ENCODE peak calls at places on chromosomes 2 and 18, in four cellular contexts. One of them, this sample, is unnamed.

GRCh38 chr2:120983344-120983743 is 247.7 kb downstream of the GLI2 start:
- DNase-seq in Peyer's patch: no peak
- DNase-seq in left ventricle myocardium inferior: no peak
- DNase-seq in small intestine: no peak
- DNase-seq in this sample: peak; percentile 57

GRCh38 chr2:14861201-14861600 is 228.7 kb downstream of the LRATD1 start:
- DNase-seq in left ventricle myocardium inferior: no peak
- DNase-seq in small intestine: no peak
- DNase-seq in Peyer's patch: no peak
- DNase-seq in this sample: no peak

GRCh38 chr2:3105814-3106569 is 271.6 kb downstream of the EIPR1 start:
- DNase-seq in small intestine: no peak
- DNase-seq in Peyer's patch: no peak
- DNase-seq in left ventricle myocardium inferior: no peak
- DNase-seq in this sample: no peak

GRCh38 chr2:120104002-120104467 is 91.2 kb downstream of the EPB41L5 start:
- DNase-seq in left ventricle myocardium inferior: no peak
- DNase-seq in Peyer's patch: no peak
- DNase-seq in small intestine: no peak
- DNase-seq in this sample: no peak

GRCh38 chr2:120448427-120448826 is 102.5 kb downstream of the INHBB start:
- DNase-seq in Peyer's patch: no peak
- DNase-seq in small intestine: no peak
- DNase-seq in left ventricle myocardium inferior: no peak
- DNase-seq in this sample: no peak

GRCh38 chr18:25467226-25468065 is 115.5 kb upstream of the ZNF521 start:
- DNase-seq in Peyer's patch: no peak
- DNase-seq in left ventricle myocardium inferior: peak; percentile 72
- DNase-seq in small intestine: no peak
- DNase-seq in this sample: peak; percentile 71

GRCh38 chr18:37499913-37500312 is 65.7 kb downstream of the CELF4 start:
- DNase-seq in small intestine: no peak
- DNase-seq in left ventricle myocardium inferior: no peak
- DNase-seq in Peyer's patch: no peak
- DNase-seq in this sample: no peak

GRCh38 chr2:23271230-23271629 is 113.7 kb upstream of the KLHL29 start:
- DNase-seq in Peyer's patch: no peak
- DNase-seq in left ventricle myocardium inferior: no peak
- DNase-seq in small intestine: no peak
- DNase-seq in this sample: no peak

GRCh38 chr18:76348267-76349066 is 146.6 kb downstream of the ZNF516 start:
- DNase-seq in Peyer's patch: no peak
- DNase-seq in left ventricle myocardium inferior: no peak
- DNase-seq in small intestine: no peak
- DNase-seq in this sample: no peak

GRCh38 chr2:218993345-218994315 is at the start of gene CRYBA2:
- DNase-seq in left ventricle myocardium inferior: no peak
- DNase-seq in Peyer's patch: no peak
- DNase-seq in small intestine: no peak
- DNase-seq in this sample: no peak

GRCh38 chr18:62720048-62720447 is 4.7 kb downstream of the PHLPP1 start:
- DNase-seq in Peyer's patch: no peak
- DNase-seq in left ventricle myocardium inferior: no peak
- DNase-seq in small intestine: no peak
- DNase-seq in this sample: no peak

DNA sequence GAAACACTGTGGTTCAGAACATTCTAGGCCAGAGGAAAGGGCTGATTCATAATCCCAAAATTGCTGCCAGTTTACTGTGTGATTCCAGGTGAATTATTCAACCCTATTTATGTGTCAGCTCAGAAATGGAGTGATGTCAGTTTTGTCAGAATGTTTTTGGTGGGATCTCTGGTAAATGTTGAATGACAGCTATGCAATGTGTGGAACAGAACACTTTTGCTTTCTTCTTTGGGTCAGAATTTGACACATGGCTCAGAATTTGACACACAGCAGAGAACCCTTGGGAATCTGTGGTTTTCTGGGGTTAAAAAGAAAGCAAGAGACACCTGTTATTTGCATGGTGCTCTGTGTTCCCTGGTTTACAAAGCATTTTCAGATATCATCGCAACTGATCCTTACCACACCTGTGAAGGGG is 1.6 kb upstream of the MTA3 start:
- DNase-seq in left ventricle myocardium inferior: no peak
- DNase-seq in small intestine: no peak
- DNase-seq in Peyer's patch: no peak
- DNase-seq in this sample: no peak
- H3K4me1 ChIP-seq in left ventricle myocardium inferior: peaks cover 29% of the 10 kb centered on the region
- H3K4me1 ChIP-seq in small intestine: no peaks in the 10 kb centered on the region
- H3K4me1 ChIP-seq in Peyer's patch: no peaks in the 10 kb centered on the region
- H3K4me1 ChIP-seq in this sample: no peaks in the 10 kb centered on the region

GRCh38 chr18:23330423-23330822 is 122.7 kb upstream of the RIOK3 start:
- DNase-seq in small intestine: no peak
- DNase-seq in Peyer's patch: peak; percentile 71
- DNase-seq in left ventricle myocardium inferior: no peak
- DNase-seq in this sample: no peak
- H3K4me3 ChIP-seq in small intestine: no peak overlapping the region
- H3K4me3 ChIP-seq in Peyer's patch: no peak overlapping the region
- H3K4me3 ChIP-seq in left ventricle myocardium inferior: no peak overlapping the region
- H3K4me3 ChIP-seq in this sample: no peak overlapping the region

GRCh38 chr2:152542344-152542994 is 174.8 kb downstream of the PRPF40A start:
- DNase-seq in Peyer's patch: no peak
- DNase-seq in small intestine: peak; percentile 60
- DNase-seq in left ventricle myocardium inferior: no peak
- DNase-seq in this sample: no peak

GRCh38 chr2:152541712-152542111 is 175.5 kb downstream of the PRPF40A start:
- DNase-seq in left ventricle myocardium inferior: no peak
- DNase-seq in Peyer's patch: no peak
- DNase-seq in small intestine: no peak
- DNase-seq in this sample: no peak

GRCh38 chr2:152544626-152545025 is 172.6 kb downstream of the PRPF40A start:
- DNase-seq in small intestine: no peak
- DNase-seq in left ventricle myocardium inferior: no peak
- DNase-seq in Peyer's patch: no peak
- DNase-seq in this sample: no peak

GRCh38 chr2:152543717-152544116 is 173.5 kb downstream of the PRPF40A start:
- DNase-seq in small intestine: no peak
- DNase-seq in left ventricle myocardium inferior: no peak
- DNase-seq in Peyer's patch: no peak
- DNase-seq in this sample: no peak

DNA sequence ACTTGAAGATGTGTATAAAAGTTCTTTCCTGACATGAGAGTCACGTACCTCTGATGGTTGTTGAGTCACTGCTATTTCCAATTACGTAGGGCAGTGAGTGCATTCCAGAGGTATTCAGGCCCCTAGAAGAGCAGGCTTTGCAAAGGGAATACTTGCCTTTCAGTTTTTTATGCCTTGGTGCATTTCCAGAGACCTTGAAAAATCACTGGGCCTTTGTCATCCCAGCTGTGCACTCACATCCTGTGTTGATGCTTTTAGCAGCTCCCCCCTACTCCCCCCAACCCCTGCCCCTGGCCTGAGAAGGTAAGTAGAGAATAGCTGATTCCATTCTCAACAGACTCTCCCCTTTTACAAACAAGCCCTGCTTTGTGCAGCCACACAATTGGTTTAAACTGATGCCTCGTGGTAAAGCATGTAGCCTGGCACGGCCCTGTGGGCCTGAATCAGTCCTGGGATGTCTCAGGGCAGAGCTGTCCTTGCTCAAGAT is 174.2 kb downstream of the PRPF40A start:
- DNase-seq in left ventricle myocardium inferior: no peak
- DNase-seq in small intestine: no peak
- DNase-seq in Peyer's patch: no peak
- DNase-seq in this sample: no peak
- H3K27ac ChIP-seq in left ventricle myocardium inferior: peak overlapping the region; percentile 43
- H3K27ac ChIP-seq in small intestine: peak overlapping the region; percentile 59
- H3K27ac ChIP-seq in Peyer's patch: no peak overlapping the region
- H3K27ac ChIP-seq in this sample: peak overlapping the region; percentile 30

GRCh38 chr2:42855221-42855970 is 63.0 kb upstream of the HAAO start:
- DNase-seq in left ventricle myocardium inferior: no peak
- DNase-seq in small intestine: no peak
- DNase-seq in Peyer's patch: no peak
- DNase-seq in this sample: no peak
- H3K4me1 ChIP-seq in left ventricle myocardium inferior: peaks cover 29% of the 10 kb centered on the region
- H3K4me1 ChIP-seq in small intestine: no peaks in the 10 kb centered on the region
- H3K4me1 ChIP-seq in Peyer's patch: no peaks in the 10 kb centered on the region
- H3K4me1 ChIP-seq in this sample: peaks cover 8% of the 10 kb centered on the region

GRCh38 chr18:45086777-45087176 is 406.1 kb downstream of the SETBP1 start:
- DNase-seq in small intestine: no peak
- DNase-seq in left ventricle myocardium inferior: no peak
- DNase-seq in Peyer's patch: no peak
- DNase-seq in this sample: no peak

GRCh38 chr18:45085916-45086624 is 405.4 kb downstream of the SETBP1 start:
- DNase-seq in Peyer's patch: no peak
- DNase-seq in small intestine: no peak
- DNase-seq in left ventricle myocardium inferior: no peak
- DNase-seq in this sample: no peak

GRCh38 chr18:45081579-45082181 is 401.0 kb downstream of the SETBP1 start:
- DNase-seq in Peyer's patch: no peak
- DNase-seq in left ventricle myocardium inferior: no peak
- DNase-seq in small intestine: no peak
- DNase-seq in this sample: no peak

GRCh38 chr18:45083456-45083855 is 402.8 kb downstream of the SETBP1 start:
- DNase-seq in left ventricle myocardium inferior: no peak
- DNase-seq in small intestine: no peak
- DNase-seq in Peyer's patch: no peak
- DNase-seq in this sample: no peak

DNA sequence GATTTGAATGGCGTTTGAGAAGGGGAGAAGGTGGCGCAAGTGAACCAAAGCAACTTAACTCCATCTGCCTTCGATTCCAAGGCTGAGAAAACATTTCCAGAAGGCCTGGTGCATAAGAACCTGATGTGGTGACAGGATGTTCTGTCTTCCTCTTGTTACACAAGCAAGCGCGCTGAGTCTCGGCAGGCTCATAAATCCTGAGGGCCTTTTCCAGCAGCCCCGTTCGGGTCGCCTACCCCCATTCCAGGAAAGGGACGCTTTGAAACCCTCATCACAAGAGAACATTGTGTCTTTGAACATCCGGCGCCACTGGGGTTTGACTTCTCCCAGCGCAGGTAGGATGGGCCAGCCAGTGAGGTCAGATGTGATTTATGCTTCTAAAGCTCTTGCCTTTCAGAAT is 403.5 kb downstream of the SETBP1 start:
- DNase-seq in left ventricle myocardium inferior: no peak
- DNase-seq in small intestine: no peak
- DNase-seq in Peyer's patch: no peak
- DNase-seq in this sample: no peak
- H3K4me3 ChIP-seq in left ventricle myocardium inferior: no peak overlapping the region
- H3K4me3 ChIP-seq in small intestine: no peak overlapping the region
- H3K4me3 ChIP-seq in Peyer's patch: no peak overlapping the region
- H3K4me3 ChIP-seq in this sample: no peak overlapping the region